ENCODE peak calls at places on chromosomes 6 and 20, in ten cellular contexts. B is CD8-positive, alpha-beta T cell; P is heart right ventricle; J is left ventricle myocardium inferior; T is spleen; K is IMR-90; G is heart left ventricle; A is hepatocyte; D is OCI-LY7; V is right lobe of liver. I is an unnamed sample.

GRCh38 chr6:135897087-135897486 is 45.6 kb downstream of the PDE7B start:
- DNase-seq in B (no peak), P (no peak), J (no peak), T (no peak), K (no peak), G (no peak), A (no peak), D (no peak), V (no peak), I (no peak)

GRCh38 chr20:61818746-61819483 is 246.8 kb downstream of the TAF4 start:
- DNase-seq in B (no peak), P (no peak), J (no peak), T (peak), K (no peak), G (peak), A (no peak), D (no peak), V (peak), I (no peak)

GRCh38 chr20:34060970-34061369 is 51.1 kb downstream of the EIF2S2 start:
- DNase-seq in B (no peak), P (no peak), J (no peak), T (no peak), K (no peak), G (no peak), A (no peak), D (no peak), V (no peak), I (no peak)

GRCh38 chr6:125918681-125919566 is 37.6 kb upstream of the HINT3 start:
- DNase-seq in B (peak), P (peak), J (no peak), T (no peak), K (peak), G (no peak), A (peak), D (no peak), V (no peak), I (no peak)

GRCh38 chr20:51221791-51222408 is 199.0 kb upstream of the KCNG1 start:
- DNase-seq in B (no peak), P (no peak), J (no peak), T (no peak), K (peak), G (no peak), A (peak), D (no peak), V (peak), I (no peak)

GRCh38 chr20:32252189-32252588 is 25.3 kb upstream of the KIF3B start:
- DNase-seq in B (peak), P (no peak), J (no peak), T (peak), K (no peak), G (no peak), A (no peak), D (no peak), V (no peak), I (no peak)

GRCh38 chr6:21612067-21612745 is 18.7 kb downstream of the SOX4 start:
- DNase-seq in B (no peak), P (no peak), J (no peak), T (no peak), K (no peak), G (no peak), A (no peak), D (no peak), V (no peak), I (no peak)

GRCh38 chr6:27250955-27251671 is 3.6 kb downstream of the PRSS16 start:
- DNase-seq in B (peak), P (peak), J (no peak), T (peak), K (no peak), G (peak), A (peak), D (peak), V (peak), I (peak)

GRCh38 chr6:39078695-39079094 is 30.1 kb downstream of the GLP1R start:
- DNase-seq in B (no peak), P (no peak), J (no peak), T (no peak), K (no peak), G (no peak), A (no peak), D (no peak), V (no peak), I (no peak)

GRCh38 chr20:53642196-53643030 is 48.8 kb upstream of the ZNF217 start:
- DNase-seq in B (peak), P (peak), J (no peak), T (no peak), K (peak), G (no peak), A (peak), D (peak), V (peak), I (no peak)

GRCh38 chr20:36091561-36092423 is 62.7 kb upstream of the EPB41L1 start:
- DNase-seq in B (no peak), P (no peak), J (no peak), T (no peak), K (no peak), G (no peak), A (no peak), D (no peak), V (no peak), I (no peak)

GRCh38 chr6:161481786-161482516 is 208.1 kb upstream of the AGPAT4 start:
- DNase-seq in B (no peak), P (no peak), J (no peak), T (no peak), K (no peak), G (no peak), A (no peak), D (no peak), V (no peak), I (no peak)

GRCh38 chr6:157982580-157983438 is 1.1 kb downstream of the SYNJ2 start:
- DNase-seq in B (no peak), P (no peak), J (no peak), T (peak), K (peak), G (no peak), A (no peak), D (no peak), V (no peak), I (peak)

GRCh38 chr20:58708246-58708931 is 15.8 kb downstream of the NPEPL1 start:
- DNase-seq in B (peak), P (no peak), J (peak), T (peak), K (no peak), G (peak), A (no peak), D (no peak), V (no peak), I (peak)

GRCh38 chr6:29647927-29648642 is 8.8 kb upstream of the MOG start:
- DNase-seq in B (no peak), P (no peak), J (no peak), T (no peak), K (peak), G (no peak), A (peak), D (peak), V (no peak), I (no peak)

GRCh38 chr6:40251609-40252008 is 317.3 kb upstream of the MOCS1 start:
- DNase-seq in B (no peak), P (no peak), J (no peak), T (no peak), K (no peak), G (no peak), A (no peak), D (peak), V (no peak), I (no peak)

GRCh38 chr6:148186916-148187315 is 155.7 kb upstream of the SASH1 start:
- DNase-seq in B (no peak), P (no peak), J (no peak), T (no peak), K (no peak), G (no peak), A (no peak), D (no peak), V (no peak), I (no peak)

GRCh38 chr6:38027685-38028373 is 208.3 kb downstream of the ZFAND3 start:
- DNase-seq in B (no peak), P (no peak), J (no peak), T (no peak), K (no peak), G (no peak), A (no peak), D (no peak), V (no peak), I (no peak)

GRCh38 chr20:52191132-52191435 is 495 bp downstream of the ZFP64 start:
- DNase-seq in B (no peak), P (no peak), J (no peak), T (no peak), K (peak), G (no peak), A (no peak), D (no peak), V (peak), I (no peak)

GRCh38 chr6:16690244-16691142 is 70.8 kb downstream of the ATXN1 start:
- DNase-seq in B (no peak), P (no peak), J (no peak), T (no peak), K (peak), G (no peak), A (no peak), D (no peak), V (no peak), I (no peak)

GRCh38 chr6:157669747-157670216 is 153.3 kb upstream of the SNX9 start:
- DNase-seq in B (no peak), P (peak), J (peak), T (peak), K (peak), G (peak), A (peak), D (no peak), V (peak), I (peak)

GRCh38 chr6:139951172-139951571 is 576.7 kb upstream of the CITED2 start:
- DNase-seq in B (no peak), P (no peak), J (no peak), T (no peak), K (no peak), G (no peak), A (no peak), D (no peak), V (no peak), I (no peak)

GRCh38 chr6:24838994-24839393 is 40.3 kb upstream of the ARMH2 start:
- DNase-seq in B (no peak), P (no peak), J (no peak), T (no peak), K (no peak), G (no peak), A (no peak), D (no peak), V (no peak), I (no peak)

GRCh38 chr6:43328528-43328927 is 19.9 kb upstream of the CRIP3 start:
- DNase-seq in B (no peak), P (peak), J (peak), T (no peak), K (no peak), G (no peak), A (peak), D (no peak), V (no peak), I (no peak)

GRCh38 chr20:61936701-61937131 is 129.0 kb downstream of the TAF4 start:
- DNase-seq in B (no peak), P (no peak), J (peak), T (peak), K (no peak), G (no peak), A (no peak), D (no peak), V (no peak), I (peak)

GRCh38 chr6:20608371-20608770 is 74.1 kb downstream of the CDKAL1 start:
- DNase-seq in B (no peak), P (no peak), J (no peak), T (no peak), K (no peak), G (no peak), A (no peak), D (no peak), V (no peak), I (no peak)

GRCh38 chr20:8535403-8536003 is 403.4 kb downstream of the PLCB1 start:
- DNase-seq in B (no peak), P (no peak), J (no peak), T (no peak), K (no peak), G (no peak), A (no peak), D (peak), V (no peak), I (no peak)
- TF ChIP-seq CTCF in B (no peak), P (peak), J (peak), T (peak), K (peak), G (peak), A (peak), D (peak), V (peak), I (peak)

GRCh38 chr6:100309174-100309573 is 155.5 kb downstream of the SIM1 start:
- DNase-seq in B (no peak), P (no peak), J (no peak), T (no peak), K (no peak), G (no peak), A (no peak), D (no peak), V (no peak), I (no peak)
- H3K27ac ChIP-seq in B (no peak), P (no peak), J (no peak), T (no peak), K (no peak), G (no peak), A (no peak), D (no peak), V (no peak), I (no peak)

GRCh38 chr20:60365882-60366281 is 407.7 kb downstream of the CDH26 start:
- DNase-seq in B (no peak), P (no peak), J (no peak), T (no peak), K (no peak), G (no peak), A (no peak), D (no peak), V (no peak), I (no peak)

GRCh38 chr20:60372282-60372681 is 414.1 kb downstream of the CDH26 start:
- DNase-seq in B (no peak), P (no peak), J (no peak), T (no peak), K (no peak), G (no peak), A (no peak), D (no peak), V (no peak), I (no peak)

GRCh38 chr20:60372822-60373221 is 414.6 kb downstream of the CDH26 start:
- DNase-seq in B (no peak), P (no peak), J (no peak), T (no peak), K (no peak), G (no peak), A (no peak), D (no peak), V (no peak), I (no peak)

DNA sequence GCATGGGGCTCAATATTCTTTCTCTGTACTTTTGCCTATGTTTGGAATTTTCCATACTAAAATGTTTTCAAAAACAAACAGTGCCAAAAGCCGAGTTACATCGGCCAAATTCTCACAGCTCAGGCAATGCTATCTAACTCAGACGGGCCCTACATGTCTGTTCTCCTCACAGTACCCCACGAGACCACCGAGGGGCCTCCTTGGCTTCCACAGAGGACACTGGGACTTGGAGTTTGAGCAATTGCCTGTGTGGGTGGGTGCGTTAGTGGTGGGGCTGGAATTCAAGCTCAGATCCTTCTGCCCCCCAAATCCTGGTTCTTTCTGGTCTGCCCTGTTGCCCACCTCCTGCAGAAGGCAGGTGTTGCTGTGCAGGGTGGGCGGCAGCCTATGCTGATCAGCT is 413.2 kb downstream of the CDH26 start:
- DNase-seq in B (no peak), P (no peak), J (no peak), T (no peak), K (no peak), G (no peak), A (no peak), D (no peak), V (no peak), I (no peak)
- TF ChIP-seq CTCF in B (no peak), P (no peak), J (no peak), T (no peak), K (no peak), G (no peak), A (no peak), D (no peak), V (no peak), I (no peak)

GRCh38 chr20:19673575-19673974 is 84.5 kb upstream of the RIN2 start:
- DNase-seq in B (no peak), P (no peak), J (no peak), T (no peak), K (no peak), G (no peak), A (no peak), D (no peak), V (no peak), I (no peak)
- H3K27ac ChIP-seq in B (no peak), P (no peak), J (no peak), T (no peak), K (no peak), G (no peak), A (no peak), D (no peak), V (no peak), I (no peak)

DNA sequence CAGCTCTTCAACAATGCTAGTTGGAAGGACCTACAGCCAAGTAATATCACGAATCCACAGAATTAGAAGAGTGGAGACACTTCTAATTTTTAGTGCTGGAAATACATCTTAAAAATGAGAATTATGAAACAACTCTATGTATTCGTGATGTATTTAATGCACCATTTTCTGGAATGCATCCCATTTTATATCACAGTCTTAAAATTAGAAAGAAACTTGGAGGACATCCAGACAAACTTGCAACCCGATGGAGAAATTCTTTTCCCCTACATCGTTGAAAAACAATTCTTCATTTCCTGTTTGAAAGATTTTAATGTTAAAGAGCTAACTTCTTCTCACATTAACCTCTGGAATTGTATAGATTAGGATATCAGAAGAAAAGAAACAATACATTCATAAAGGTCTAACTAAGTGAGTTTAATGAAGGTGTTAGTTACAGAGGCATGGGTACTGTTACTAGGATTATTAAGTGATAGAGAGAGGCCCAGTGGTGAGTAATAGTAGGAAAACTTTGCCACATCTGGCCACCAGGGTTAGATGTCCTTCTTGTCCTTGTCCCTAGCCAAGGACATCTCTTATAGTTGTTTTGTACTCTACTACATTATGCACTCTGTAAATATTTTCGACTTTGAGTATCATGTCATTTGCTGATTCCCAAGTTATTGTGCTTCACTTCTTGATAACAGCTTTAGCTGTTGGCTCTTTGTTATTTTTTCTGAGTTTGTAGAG is 502.4 kb upstream of the PTCHD4 start:
- DNase-seq in B (no peak), P (no peak), J (no peak), T (no peak), K (no peak), G (no peak), A (no peak), D (no peak), V (no peak), I (no peak)
- TF ChIP-seq CTCF in B (no peak), P (no peak), J (no peak), T (no peak), K (no peak), G (peak), A (no peak), D (no peak), V (no peak), I (no peak)

GRCh38 chr6:56357616-56358373 is 110.4 kb upstream of the COL21A1 start:
- DNase-seq in B (no peak), P (no peak), J (no peak), T (no peak), K (peak), G (no peak), A (no peak), D (no peak), V (no peak), I (no peak)
- H3K27ac ChIP-seq in B (no peak), P (no peak), J (no peak), T (no peak), K (no peak), G (no peak), A (no peak), D (no peak), V (no peak), I (no peak)